ENCODE peak calls at places on chromosome 17, in seven cellular contexts. X is skeletal muscle cell, K is adipocyte, R is lower leg skin, D is HuH-7.5, A is fibroblast of mammary gland, F is fibroblast of the aortic adventitia. P is an unnamed sample.

GRCh38 chr17:61594294-61594825 is 3.3 kb upstream of the NACA2 start:
- DNase-seq in X (no peak), K (no peak), R (no peak), D (no peak), A (peak), F (no peak), P (no peak)

GRCh38 chr17:74402070-74402469 is 29.8 kb upstream of the GPRC5C start:
- DNase-seq in X (no peak), K (no peak), R (no peak), D (no peak), A (no peak), F (no peak), P (no peak)

GRCh38 chr17:2190014-2190413 is 113.6 kb downstream of the SMG6 start:
- DNase-seq in X (no peak), K (no peak), R (peak), D (no peak), A (peak), F (peak), P (no peak)

GRCh38 chr17:33038740-33039139 is 47.1 kb downstream of the SPACA3 start:
- DNase-seq in X (no peak), K (no peak), R (no peak), D (peak), A (peak), F (peak), P (peak)

GRCh38 chr17:60464343-60464742 is 42.1 kb downstream of the CHCT1 start:
- DNase-seq in X (no peak), K (no peak), R (no peak), D (no peak), A (no peak), F (no peak), P (no peak)

GRCh38 chr17:6815775-6816174 is 15.8 kb downstream of the TEKT1 start:
- DNase-seq in X (no peak), K (no peak), R (no peak), D (no peak), A (no peak), F (no peak), P (no peak)

GRCh38 chr17:2090804-2091534 is 36.1 kb downstream of the HIC1 start:
- DNase-seq in X (peak), K (peak), R (no peak), D (no peak), A (peak), F (peak), P (no peak)

GRCh38 chr17:8015957-8016631 is 13.7 kb downstream of the GUCY2D start:
- DNase-seq in X (no peak), K (no peak), R (peak), D (no peak), A (no peak), F (no peak), P (no peak)

GRCh38 chr17:60781880-60782412 is 104.3 kb downstream of the BCAS3 start:
- DNase-seq in X (no peak), K (no peak), R (no peak), D (no peak), A (no peak), F (no peak), P (no peak)

GRCh38 chr17:2837147-2837561 is 40.9 kb downstream of the RAP1GAP2 start:
- DNase-seq in X (no peak), K (no peak), R (no peak), D (no peak), A (no peak), F (no peak), P (no peak)

GRCh38 chr17:17376362-17376761 is 73.2 kb downstream of the NT5M start:
- DNase-seq in X (no peak), K (peak), R (no peak), D (peak), A (no peak), F (peak), P (no peak)